ENCODE peak calls at places on chromosomes 1 and 21, in four cellular contexts. One of them, this sample, is unnamed.

GRCh38 chr1:41414716-41415306 is 53.6 kb downstream of the FOXO6 start:
- DNase-seq in endothelial cell: no peak
- DNase-seq in heart right ventricle: no peak
- DNase-seq in fibroblast of lung: no peak
- DNase-seq in this sample: no peak

GRCh38 chr1:90834354-90835171 is 117.5 kb upstream of the BARHL2 start:
- DNase-seq in fibroblast of lung: peak; percentile 3
- DNase-seq in heart right ventricle: no peak
- DNase-seq in endothelial cell: no peak
- DNase-seq in this sample: no peak

GRCh38 chr21:42581676-42582371 is 68.2 kb downstream of the SLC37A1 start:
- DNase-seq in endothelial cell: no peak
- DNase-seq in heart right ventricle: no peak
- DNase-seq in fibroblast of lung: no peak
- DNase-seq in this sample: no peak

GRCh38 chr1:47280142-47280541 is 33.8 kb downstream of the STIL start:
- DNase-seq in endothelial cell: no peak
- DNase-seq in heart right ventricle: no peak
- DNase-seq in fibroblast of lung: no peak
- DNase-seq in this sample: no peak

GRCh38 chr1:19081218-19081893 is 124.9 kb upstream of the IFFO2 start:
- DNase-seq in endothelial cell: no peak
- DNase-seq in fibroblast of lung: peak; percentile 52
- DNase-seq in heart right ventricle: no peak
- DNase-seq in this sample: no peak

GRCh38 chr1:3315991-3316943 is 138.2 kb upstream of the ARHGEF16 start:
- DNase-seq in endothelial cell: no peak
- DNase-seq in heart right ventricle: no peak
- DNase-seq in fibroblast of lung: no peak
- DNase-seq in this sample: no peak

GRCh38 chr1:217681806-217682205 is 50.7 kb downstream of the SPATA17 start:
- DNase-seq in heart right ventricle: no peak
- DNase-seq in endothelial cell: no peak
- DNase-seq in fibroblast of lung: no peak
- DNase-seq in this sample: no peak

GRCh38 chr1:100862591-100862990 is 32.1 kb downstream of the EXTL2 start:
- DNase-seq in fibroblast of lung: peak; percentile 97
- DNase-seq in heart right ventricle: no peak
- DNase-seq in endothelial cell: no peak
- DNase-seq in this sample: no peak

GRCh38 chr1:111603979-111604378 is 15.6 kb upstream of the RAP1A start:
- DNase-seq in heart right ventricle: no peak
- DNase-seq in endothelial cell: no peak
- DNase-seq in fibroblast of lung: no peak
- DNase-seq in this sample: no peak

GRCh38 chr1:201408176-201408814 is 9.2 kb upstream of the LAD1 start:
- DNase-seq in heart right ventricle: peak; percentile 82
- DNase-seq in endothelial cell: peak; percentile 92
- DNase-seq in fibroblast of lung: peak; percentile 52
- DNase-seq in this sample: peak; percentile 64

GRCh38 chr1:9006956-9007615 is 19.1 kb downstream of the SLC2A7 start:
- DNase-seq in heart right ventricle: no peak
- DNase-seq in endothelial cell: no peak
- DNase-seq in fibroblast of lung: no peak
- DNase-seq in this sample: no peak

GRCh38 chr1:19421365-19421764 is 64.0 kb downstream of the CAPZB start:
- DNase-seq in heart right ventricle: no peak
- DNase-seq in fibroblast of lung: no peak
- DNase-seq in endothelial cell: no peak
- DNase-seq in this sample: no peak

GRCh38 chr21:24658016-24658415 is 949.3 kb downstream of the MRPL39 start:
- DNase-seq in heart right ventricle: no peak
- DNase-seq in endothelial cell: no peak
- DNase-seq in fibroblast of lung: peak; percentile 1
- DNase-seq in this sample: no peak

GRCh38 chr1:116873680-116874271 is 35.9 kb upstream of the PTGFRN start:
- DNase-seq in fibroblast of lung: peak; percentile 21
- DNase-seq in endothelial cell: no peak
- DNase-seq in heart right ventricle: no peak
- DNase-seq in this sample: no peak